ENCODE peak calls at places on chromosomes 7 and 10, in four cellular contexts. C is naive B cell, X is RWPE2, M is ELF-1. B is an unnamed sample.

GRCh38 chr7:82592416-82592815 is 148.8 kb upstream of the CACNA2D1 start:
- DNase-seq in X (no peak), M (no peak), C (no peak), B (no peak)

GRCh38 chr7:76325811-76326210 is 23.3 kb downstream of the HSPB1 start:
- DNase-seq in C (no peak), X (no peak), M (no peak), B (no peak)

GRCh38 chr7:149598721-149599308 is 101.2 kb upstream of the ZNF746 start:
- DNase-seq in M (peak; percentile 44), C (no peak), X (no peak), B (no peak)

GRCh38 chr10:102762401-102763015 is 18.8 kb downstream of the WBP1L start:
- DNase-seq in C (no peak), X (no peak), M (no peak), B (no peak)

GRCh38 chr7:139358541-139359365 is 941 bp upstream of the LUC7L2 start:
- DNase-seq in X (no peak), M (peak; percentile 68), C (peak; percentile 9), B (peak; percentile 19)

GRCh38 chr7:18508441-18509427 is 13.2 kb downstream of the HDAC9 start:
- DNase-seq in X (no peak), M (peak; percentile 19), C (no peak), B (peak; percentile 94)

GRCh38 chr7:69799048-69799697 is 200.9 kb downstream of the AUTS2 start:
- DNase-seq in M (no peak), X (no peak), C (no peak), B (no peak)

GRCh38 chr10:67924136-67924535 is 39.7 kb downstream of the SIRT1 start:
- DNase-seq in M (no peak), C (no peak), X (no peak), B (no peak)

GRCh38 chr7:50142421-50143113 is 49.5 kb upstream of the ZPBP start:
- DNase-seq in X (no peak), M (no peak), C (peak; percentile 33), B (no peak)

GRCh38 chr10:99396471-99396870 is 34.0 kb downstream of the GOT1 start:
- DNase-seq in C (no peak), M (no peak), X (no peak), B (no peak)

GRCh38 chr7:468681-469590 is 50.7 kb downstream of the PDGFA start:
- DNase-seq in M (no peak), X (no peak), C (peak; percentile 12), B (peak; percentile 39)

GRCh38 chr10:130464426-130464825 is 328.2 kb downstream of the GLRX3 start:
- DNase-seq in M (no peak), X (no peak), C (no peak), B (no peak)

GRCh38 chr7:28044825-28045224 is 135.8 kb downstream of the JAZF1 start:
- DNase-seq in X (no peak), M (peak; percentile 69), C (no peak), B (no peak)

GRCh38 chr10:33669861-33670385 is 335.5 kb upstream of the NRP1 start:
- DNase-seq in C (no peak), M (no peak), X (no peak), B (no peak)

GRCh38 chr7:137527634-137528033 is 184.1 kb upstream of the PTN start:
- DNase-seq in X (no peak), C (no peak), M (no peak), B (no peak)

GRCh38 chr10:30803901-30804322 is 174.4 kb upstream of the LYZL2 start:
- DNase-seq in M (no peak), C (no peak), X (no peak), B (no peak)

GRCh38 chr7:105304040-105304895 is 84.5 kb downstream of the SRPK2 start:
- DNase-seq in M (no peak), C (no peak), X (no peak), B (no peak)

B was measured in retinal pigment epithelial cell.